ENCODE peak calls at places on chromosomes 3 and 15, in nine cellular contexts. One of them, this sample, is unnamed.
A peak's percentile ranks its signal among the peaks of the same experiment; 100 is the strongest.

GRCh38 chr3:14899993-14900618 is 47.3 kb upstream of the NR2C2 start:
- DNase-seq in CD8-positive, alpha-beta T cell: no peak
- DNase-seq in sigmoid colon: peak; percentile 56
- DNase-seq in brain microvascular endothelial cell: no peak
- DNase-seq in cardiac muscle cell: no peak
- DNase-seq in right atrium auricular region: no peak
- DNase-seq in BJ: no peak
- DNase-seq in cardiac fibroblast: no peak
- DNase-seq in HL-60: no peak
- DNase-seq in this sample: no peak

GRCh38 chr3:46942079-46942478 is 34.5 kb downstream of the CCDC12 start:
- DNase-seq in CD8-positive, alpha-beta T cell: no peak
- DNase-seq in brain microvascular endothelial cell: no peak
- DNase-seq in cardiac muscle cell: no peak
- DNase-seq in BJ: no peak
- DNase-seq in cardiac fibroblast: no peak
- DNase-seq in HL-60: no peak
- DNase-seq in right atrium auricular region: no peak
- DNase-seq in sigmoid colon: no peak
- DNase-seq in this sample: no peak

GRCh38 chr15:45871121-45871855 is 236.5 kb downstream of the SQOR start:
- DNase-seq in cardiac fibroblast: peak; percentile 9
- DNase-seq in BJ: peak; percentile 73
- DNase-seq in sigmoid colon: no peak
- DNase-seq in CD8-positive, alpha-beta T cell: no peak
- DNase-seq in cardiac muscle cell: no peak
- DNase-seq in HL-60: no peak
- DNase-seq in brain microvascular endothelial cell: peak; percentile 4
- DNase-seq in right atrium auricular region: no peak
- DNase-seq in this sample: no peak

GRCh38 chr3:22117091-22117490 is 366.1 kb upstream of the ZNF385D start:
- DNase-seq in CD8-positive, alpha-beta T cell: no peak
- DNase-seq in BJ: no peak
- DNase-seq in sigmoid colon: no peak
- DNase-seq in brain microvascular endothelial cell: no peak
- DNase-seq in cardiac muscle cell: no peak
- DNase-seq in right atrium auricular region: no peak
- DNase-seq in HL-60: no peak
- DNase-seq in cardiac fibroblast: peak; percentile 87
- DNase-seq in this sample: peak; percentile 42

GRCh38 chr3:43699864-43700263 is 9.1 kb downstream of the ABHD5 start:
- DNase-seq in brain microvascular endothelial cell: peak; percentile 24
- DNase-seq in BJ: no peak
- DNase-seq in right atrium auricular region: no peak
- DNase-seq in CD8-positive, alpha-beta T cell: no peak
- DNase-seq in cardiac muscle cell: no peak
- DNase-seq in HL-60: peak; percentile 26
- DNase-seq in cardiac fibroblast: no peak
- DNase-seq in sigmoid colon: no peak
- DNase-seq in this sample: peak; percentile 38

GRCh38 chr3:190209533-190209932 is 88.8 kb upstream of the P3H2 start:
- DNase-seq in HL-60: no peak
- DNase-seq in BJ: no peak
- DNase-seq in CD8-positive, alpha-beta T cell: no peak
- DNase-seq in right atrium auricular region: no peak
- DNase-seq in cardiac fibroblast: no peak
- DNase-seq in cardiac muscle cell: no peak
- DNase-seq in sigmoid colon: no peak
- DNase-seq in brain microvascular endothelial cell: no peak
- DNase-seq in this sample: no peak

GRCh38 chr15:99449514-99449913 is 116.3 kb upstream of the MEF2A start:
- DNase-seq in CD8-positive, alpha-beta T cell: no peak
- DNase-seq in HL-60: no peak
- DNase-seq in cardiac fibroblast: peak; percentile 31
- DNase-seq in sigmoid colon: no peak
- DNase-seq in cardiac muscle cell: no peak
- DNase-seq in brain microvascular endothelial cell: no peak
- DNase-seq in right atrium auricular region: no peak
- DNase-seq in BJ: no peak
- DNase-seq in this sample: no peak

GRCh38 chr3:123602325-123602724 is 17.5 kb upstream of the HACD2 start:
- DNase-seq in HL-60: no peak
- DNase-seq in cardiac muscle cell: no peak
- DNase-seq in cardiac fibroblast: peak; percentile 90
- DNase-seq in sigmoid colon: no peak
- DNase-seq in BJ: peak; percentile 15
- DNase-seq in CD8-positive, alpha-beta T cell: no peak
- DNase-seq in right atrium auricular region: no peak
- DNase-seq in brain microvascular endothelial cell: peak; percentile 88
- DNase-seq in this sample: peak; percentile 94

GRCh38 chr15:56322444-56322843 is 42.8 kb upstream of the TEX9 start:
- DNase-seq in cardiac muscle cell: no peak
- DNase-seq in right atrium auricular region: no peak
- DNase-seq in CD8-positive, alpha-beta T cell: no peak
- DNase-seq in cardiac fibroblast: no peak
- DNase-seq in sigmoid colon: no peak
- DNase-seq in HL-60: no peak
- DNase-seq in brain microvascular endothelial cell: no peak
- DNase-seq in BJ: no peak
- DNase-seq in this sample: no peak
- TF ChIP-seq CTCF in cardiac muscle cell: no peak
- TF ChIP-seq CTCF in right atrium auricular region: no peak
- TF ChIP-seq CTCF in CD8-positive, alpha-beta T cell: no peak
- TF ChIP-seq CTCF in cardiac fibroblast: no peak
- TF ChIP-seq CTCF in sigmoid colon: no peak
- TF ChIP-seq CTCF in HL-60: no peak
- TF ChIP-seq CTCF in brain microvascular endothelial cell: no peak
- TF ChIP-seq CTCF in BJ: no peak
- TF ChIP-seq CTCF in this sample: no peak

GRCh38 chr3:183555541-183556081 is at the start of gene KLHL6:
- DNase-seq in sigmoid colon: no peak
- DNase-seq in CD8-positive, alpha-beta T cell: peak; percentile 71
- DNase-seq in cardiac fibroblast: peak; percentile 36
- DNase-seq in brain microvascular endothelial cell: no peak
- DNase-seq in HL-60: peak; percentile 81
- DNase-seq in right atrium auricular region: peak; percentile 64
- DNase-seq in BJ: no peak
- DNase-seq in cardiac muscle cell: no peak
- DNase-seq in this sample: no peak
- H3K4me3 ChIP-seq in sigmoid colon: no peak within 1 kb of the TSS
- H3K4me3 ChIP-seq in CD8-positive, alpha-beta T cell: peak within 1 kb of the TSS; percentile 71
- H3K4me3 ChIP-seq in cardiac fibroblast: no peak within 1 kb of the TSS
- H3K4me3 ChIP-seq in brain microvascular endothelial cell: no peak within 1 kb of the TSS
- H3K4me3 ChIP-seq in HL-60: peak within 1 kb of the TSS; percentile 49
- H3K4me3 ChIP-seq in right atrium auricular region: no peak within 1 kb of the TSS
- H3K4me3 ChIP-seq in BJ: no peak within 1 kb of the TSS
- H3K4me3 ChIP-seq in cardiac muscle cell: no peak within 1 kb of the TSS
- H3K4me3 ChIP-seq in this sample: no peak within 1 kb of the TSS

DNA sequence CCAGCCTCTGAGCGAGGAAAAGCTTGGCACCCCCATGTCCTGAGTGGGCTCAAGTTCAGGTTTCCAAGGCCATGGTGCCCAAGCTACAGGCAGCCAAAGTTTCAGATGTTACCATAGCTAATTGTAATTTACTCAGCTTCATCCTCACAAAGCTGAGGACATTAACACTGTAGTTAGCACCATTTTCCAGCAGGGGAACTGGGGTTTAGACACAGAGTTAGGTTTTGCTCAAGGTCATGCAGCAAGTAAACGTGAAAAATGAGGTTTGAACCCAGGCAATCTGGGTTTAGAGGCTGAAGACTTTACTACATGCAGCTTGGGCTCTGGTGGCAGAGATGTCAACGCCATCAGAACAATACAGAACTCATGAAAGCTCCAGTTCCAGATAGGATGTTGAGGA is 199.0 kb downstream of the TJP1 start:
- DNase-seq in cardiac muscle cell: no peak
- DNase-seq in CD8-positive, alpha-beta T cell: no peak
- DNase-seq in right atrium auricular region: peak; percentile 26
- DNase-seq in brain microvascular endothelial cell: no peak
- DNase-seq in sigmoid colon: no peak
- DNase-seq in cardiac fibroblast: no peak
- DNase-seq in HL-60: no peak
- DNase-seq in BJ: no peak
- DNase-seq in this sample: no peak
- TF ChIP-seq CTCF in cardiac muscle cell: no peak
- TF ChIP-seq CTCF in CD8-positive, alpha-beta T cell: no peak
- TF ChIP-seq CTCF in right atrium auricular region: no peak
- TF ChIP-seq CTCF in brain microvascular endothelial cell: no peak
- TF ChIP-seq CTCF in sigmoid colon: no peak
- TF ChIP-seq CTCF in cardiac fibroblast: no peak
- TF ChIP-seq CTCF in HL-60: no peak
- TF ChIP-seq CTCF in BJ: no peak
- TF ChIP-seq CTCF in this sample: no peak

DNA sequence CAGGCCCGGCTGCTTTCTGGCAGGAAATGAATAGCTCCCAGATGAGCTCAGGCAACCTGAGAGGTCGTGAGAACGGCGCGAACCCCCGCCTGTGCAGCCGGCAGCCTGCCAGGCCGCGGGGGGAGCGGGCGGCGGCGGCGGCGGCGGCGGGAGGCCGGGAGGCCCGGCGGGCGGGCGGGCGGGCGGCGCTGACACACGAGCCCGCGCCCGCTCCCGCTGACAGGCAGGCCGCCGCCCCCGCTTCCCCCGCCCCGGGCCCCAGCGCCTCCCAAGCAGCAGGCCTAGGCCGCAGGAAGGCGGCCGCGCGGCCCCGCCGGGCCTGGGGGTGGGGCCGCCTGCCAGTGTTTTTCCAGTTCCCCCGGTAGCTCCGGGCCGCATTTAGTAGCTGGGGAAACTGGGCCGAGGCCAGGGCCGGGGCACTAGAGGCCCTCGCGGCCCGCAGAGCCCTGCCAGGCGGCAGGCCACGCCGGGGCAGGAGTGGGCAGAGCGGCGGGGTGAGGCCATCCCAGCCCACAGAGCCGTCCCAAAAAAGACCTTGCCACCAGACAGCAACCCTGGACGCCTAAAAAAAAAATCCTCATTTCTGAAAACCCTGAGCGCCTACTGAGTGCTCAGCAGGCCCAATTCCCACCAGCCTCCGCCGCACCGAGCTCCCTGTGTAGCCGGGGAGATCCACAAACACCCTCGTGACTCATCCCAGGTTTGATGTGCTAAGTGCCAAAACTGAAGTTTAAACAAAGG is 5.6 kb downstream of the HES1 start:
- DNase-seq in CD8-positive, alpha-beta T cell: peak; percentile 54
- DNase-seq in BJ: no peak
- DNase-seq in sigmoid colon: peak; percentile 96
- DNase-seq in cardiac fibroblast: peak; percentile 94
- DNase-seq in brain microvascular endothelial cell: peak; percentile 91
- DNase-seq in HL-60: peak; percentile 77
- DNase-seq in cardiac muscle cell: peak; percentile 91
- DNase-seq in right atrium auricular region: peak; percentile 91
- DNase-seq in this sample: peak; percentile 90
- H3K4me3 ChIP-seq in CD8-positive, alpha-beta T cell: peak overlapping the region; percentile 28
- H3K4me3 ChIP-seq in BJ: peak overlapping the region; percentile 37
- H3K4me3 ChIP-seq in sigmoid colon: peak overlapping the region; percentile 10
- H3K4me3 ChIP-seq in cardiac fibroblast: no peak overlapping the region
- H3K4me3 ChIP-seq in brain microvascular endothelial cell: peak overlapping the region; percentile 27
- H3K4me3 ChIP-seq in HL-60: peak overlapping the region; percentile 36
- H3K4me3 ChIP-seq in cardiac muscle cell: no peak overlapping the region
- H3K4me3 ChIP-seq in right atrium auricular region: peak overlapping the region; percentile 30
- H3K4me3 ChIP-seq in this sample: peak overlapping the region; percentile 15

DNA sequence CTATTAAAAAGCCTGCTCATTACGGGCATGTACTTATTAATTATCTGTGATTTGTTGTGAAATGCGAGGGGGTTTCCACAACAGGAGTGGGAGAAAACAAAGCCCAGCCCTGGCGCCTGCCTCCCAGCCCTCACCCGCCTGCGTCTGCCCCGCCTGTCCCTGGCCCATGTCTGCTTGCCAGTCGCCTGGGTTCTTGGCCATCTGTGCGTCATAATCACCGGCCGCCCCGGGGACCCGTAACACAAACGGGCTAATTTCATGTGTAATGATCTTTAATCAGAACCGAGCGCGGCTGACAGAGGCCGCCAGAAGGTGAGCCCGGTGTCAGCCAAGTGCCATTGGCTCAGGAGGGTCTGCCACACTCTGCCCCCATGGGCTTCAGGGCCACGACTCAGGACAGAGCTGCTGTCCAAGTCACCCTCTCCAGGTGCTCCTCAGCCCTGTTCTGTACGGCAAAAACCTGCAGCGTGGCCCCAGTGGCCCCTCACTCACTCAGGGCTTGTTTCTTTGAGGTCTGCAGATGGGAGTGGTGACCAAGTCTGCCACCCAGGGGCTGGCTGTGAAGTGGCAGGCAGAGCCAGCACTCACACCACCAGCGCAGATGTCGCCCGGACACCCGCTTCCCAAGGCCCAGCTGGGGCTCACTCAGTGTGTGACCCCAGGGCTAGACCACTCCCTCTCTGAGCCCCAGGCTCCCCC is 28.8 kb upstream of the TMEM115 start:
- DNase-seq in cardiac muscle cell: peak; percentile 49
- DNase-seq in BJ: no peak
- DNase-seq in sigmoid colon: no peak
- DNase-seq in HL-60: peak; percentile 8
- DNase-seq in cardiac fibroblast: no peak
- DNase-seq in brain microvascular endothelial cell: no peak
- DNase-seq in CD8-positive, alpha-beta T cell: no peak
- DNase-seq in right atrium auricular region: no peak
- DNase-seq in this sample: no peak
- TF ChIP-seq CTCF in cardiac muscle cell: peak; percentile 38
- TF ChIP-seq CTCF in BJ: peak; percentile 23
- TF ChIP-seq CTCF in sigmoid colon: no peak
- TF ChIP-seq CTCF in HL-60: peak; percentile 14
- TF ChIP-seq CTCF in cardiac fibroblast: peak; percentile 13
- TF ChIP-seq CTCF in brain microvascular endothelial cell: peak; percentile 67
- TF ChIP-seq CTCF in CD8-positive, alpha-beta T cell: no peak
- TF ChIP-seq CTCF in right atrium auricular region: no peak
- TF ChIP-seq CTCF in this sample: peak; percentile 3

GRCh38 chr15:96332854-96333193 is 2.3 kb downstream of the NR2F2 start:
- DNase-seq in BJ: no peak
- DNase-seq in cardiac fibroblast: peak; percentile 48
- DNase-seq in CD8-positive, alpha-beta T cell: no peak
- DNase-seq in HL-60: no peak
- DNase-seq in right atrium auricular region: no peak
- DNase-seq in brain microvascular endothelial cell: peak; percentile 0
- DNase-seq in sigmoid colon: no peak
- DNase-seq in cardiac muscle cell: no peak
- DNase-seq in this sample: peak; percentile 31
- H3K4me3 ChIP-seq in BJ: peak overlapping the region; percentile 66
- H3K4me3 ChIP-seq in cardiac fibroblast: peak overlapping the region; percentile 83
- H3K4me3 ChIP-seq in CD8-positive, alpha-beta T cell: peak overlapping the region; percentile 23
- H3K4me3 ChIP-seq in HL-60: peak overlapping the region; percentile 49
- H3K4me3 ChIP-seq in right atrium auricular region: peak overlapping the region; percentile 67
- H3K4me3 ChIP-seq in brain microvascular endothelial cell: peak overlapping the region; percentile 79
- H3K4me3 ChIP-seq in sigmoid colon: peak overlapping the region; percentile 86
- H3K4me3 ChIP-seq in cardiac muscle cell: peak overlapping the region; percentile 46
- H3K4me3 ChIP-seq in this sample: peak overlapping the region; percentile 95

GRCh38 chr15:57635300-57635944 is 43.7 kb downstream of the MYZAP start:
- DNase-seq in cardiac fibroblast: no peak
- DNase-seq in HL-60: no peak
- DNase-seq in BJ: no peak
- DNase-seq in brain microvascular endothelial cell: no peak
- DNase-seq in CD8-positive, alpha-beta T cell: no peak
- DNase-seq in right atrium auricular region: no peak
- DNase-seq in sigmoid colon: peak; percentile 77
- DNase-seq in cardiac muscle cell: no peak
- DNase-seq in this sample: no peak
- TF ChIP-seq CTCF in cardiac fibroblast: no peak
- TF ChIP-seq CTCF in HL-60: no peak
- TF ChIP-seq CTCF in BJ: peak; percentile 15
- TF ChIP-seq CTCF in brain microvascular endothelial cell: peak; percentile 9
- TF ChIP-seq CTCF in CD8-positive, alpha-beta T cell: no peak
- TF ChIP-seq CTCF in right atrium auricular region: no peak
- TF ChIP-seq CTCF in sigmoid colon: no peak
- TF ChIP-seq CTCF in cardiac muscle cell: no peak
- TF ChIP-seq CTCF in this sample: no peak